ENCODE peak calls at places on chromosomes 13 and 19, in seven cellular contexts. K, Y, D, S, P, L and W are unnamed samples.
A peak's percentile ranks its signal among the peaks of the same experiment; 100 is the strongest.

GRCh38 chr13:65926750-65927171 is 1303.4 kb downstream of the PCDH9 start:
- DNase-seq in K (no peak), Y (peak; percentile 60), D (no peak), S (peak; percentile 12), P (no peak), L (peak; percentile 11), W (no peak)

GRCh38 chr13:67183151-67183550 is 47.0 kb downstream of the PCDH9 start:
- DNase-seq in K (no peak), Y (no peak), D (no peak), S (no peak), P (no peak), L (no peak), W (no peak)

GRCh38 chr19:47266401-47266885 is 8.2 kb upstream of the INAFM1 start:
- DNase-seq in K (no peak), Y (no peak), D (no peak), S (no peak), P (no peak), L (no peak), W (no peak)

GRCh38 chr19:4609878-4610511 is 29.3 kb upstream of the TNFAIP8L1 start:
- DNase-seq in K (no peak), Y (peak; percentile 51), D (no peak), S (no peak), P (no peak), L (peak; percentile 18), W (no peak)

GRCh38 chr19:41352609-41353465 is 885 bp downstream of the TGFB1 start:
- DNase-seq in K (peak; percentile 65), Y (peak; percentile 65), D (no peak), S (peak; percentile 78), P (peak; percentile 56), L (peak; percentile 63), W (no peak)

GRCh38 chr13:90686438-90686837 is 661.0 kb upstream of the MIR17HG start:
- DNase-seq in K (no peak), Y (no peak), D (no peak), S (peak; percentile 1), P (peak; percentile 88), L (peak; percentile 4), W (no peak)

GRCh38 chr19:30219682-30220081 is 152.5 kb upstream of the ZNF536 start:
- DNase-seq in K (no peak), Y (no peak), D (no peak), S (no peak), P (no peak), L (no peak), W (no peak)

GRCh38 chr13:62113145-62113544 is 697.5 kb upstream of the PCDH20 start:
- DNase-seq in K (no peak), Y (no peak), D (no peak), S (no peak), P (no peak), L (no peak), W (no peak)

GRCh38 chr19:610801-611505 is 21.3 kb downstream of the HCN2 start:
- DNase-seq in K (no peak), Y (peak; percentile 35), D (no peak), S (peak; percentile 58), P (peak; percentile 83), L (peak; percentile 66), W (peak; percentile 70)

GRCh38 chr19:658916-659839 is 3.8 kb downstream of the RNF126 start:
- DNase-seq in K (peak; percentile 32), Y (peak; percentile 37), D (no peak), S (no peak), P (peak; percentile 78), L (no peak), W (no peak)

GRCh38 chr19:12774588-12775555 is at the start of gene HOOK2:
- DNase-seq in K (no peak), Y (peak; percentile 100), D (no peak), S (no peak), P (no peak), L (peak; percentile 58), W (no peak)

GRCh38 chr19:43731854-43732253 is 16.0 kb downstream of the IRGC start:
- DNase-seq in K (no peak), Y (no peak), D (no peak), S (no peak), P (no peak), L (no peak), W (no peak)

GRCh38 chr13:107099661-107100060 is 531.7 kb upstream of the ARGLU1 start:
- DNase-seq in K (no peak), Y (no peak), D (no peak), S (no peak), P (peak; percentile 2), L (no peak), W (no peak)

GRCh38 chr13:45781553-45782326 is 69.8 kb downstream of the SIAH3 start:
- DNase-seq in K (no peak), Y (peak; percentile 73), D (no peak), S (no peak), P (no peak), L (peak; percentile 80), W (peak; percentile 76)

GRCh38 chr13:83498486-83499190 is 383.6 kb downstream of the SLITRK1 start:
- DNase-seq in K (no peak), Y (no peak), D (no peak), S (peak; percentile 64), P (peak; percentile 36), L (no peak), W (no peak)

GRCh38 chr19:3398114-3398899 is 31.9 kb downstream of the NFIC start:
- DNase-seq in K (no peak), Y (peak; percentile 90), D (no peak), S (no peak), P (no peak), L (peak; percentile 82), W (no peak)

GRCh38 chr13:50310734-50311133 is 295.5 kb downstream of the KCNRG start:
- DNase-seq in K (no peak), Y (no peak), D (no peak), S (no peak), P (no peak), L (no peak), W (no peak)

GRCh38 chr13:114124921-114125320 is 7.5 kb downstream of the RASA3 start:
- DNase-seq in K (peak; percentile 44), Y (no peak), D (no peak), S (no peak), P (peak; percentile 88), L (no peak), W (no peak)

GRCh38 chr19:33780746-33781145 is 15.9 kb upstream of the KCTD15 start:
- DNase-seq in K (no peak), Y (no peak), D (no peak), S (no peak), P (no peak), L (no peak), W (no peak)

GRCh38 chr19:32675720-32676185 is at the start of gene RGS9BP:
- DNase-seq in K (peak; percentile 16), Y (peak; percentile 75), D (no peak), S (peak; percentile 88), P (peak; percentile 68), L (peak; percentile 85), W (no peak)

GRCh38 chr19:38640368-38640767 is 7.1 kb upstream of the ACTN4 start:
- DNase-seq in K (no peak), Y (no peak), D (no peak), S (no peak), P (no peak), L (peak; percentile 66), W (no peak)

GRCh38 chr13:103931885-103932284 is 865.7 kb upstream of the SLC10A2 start:
- DNase-seq in K (no peak), Y (no peak), D (no peak), S (no peak), P (no peak), L (no peak), W (no peak)

GRCh38 chr19:17687857-17688784 is at the start of gene UNC13A:
- DNase-seq in K (peak; percentile 15), Y (peak; percentile 63), D (no peak), S (peak; percentile 39), P (peak; percentile 17), L (peak; percentile 40), W (no peak)

DNA sequence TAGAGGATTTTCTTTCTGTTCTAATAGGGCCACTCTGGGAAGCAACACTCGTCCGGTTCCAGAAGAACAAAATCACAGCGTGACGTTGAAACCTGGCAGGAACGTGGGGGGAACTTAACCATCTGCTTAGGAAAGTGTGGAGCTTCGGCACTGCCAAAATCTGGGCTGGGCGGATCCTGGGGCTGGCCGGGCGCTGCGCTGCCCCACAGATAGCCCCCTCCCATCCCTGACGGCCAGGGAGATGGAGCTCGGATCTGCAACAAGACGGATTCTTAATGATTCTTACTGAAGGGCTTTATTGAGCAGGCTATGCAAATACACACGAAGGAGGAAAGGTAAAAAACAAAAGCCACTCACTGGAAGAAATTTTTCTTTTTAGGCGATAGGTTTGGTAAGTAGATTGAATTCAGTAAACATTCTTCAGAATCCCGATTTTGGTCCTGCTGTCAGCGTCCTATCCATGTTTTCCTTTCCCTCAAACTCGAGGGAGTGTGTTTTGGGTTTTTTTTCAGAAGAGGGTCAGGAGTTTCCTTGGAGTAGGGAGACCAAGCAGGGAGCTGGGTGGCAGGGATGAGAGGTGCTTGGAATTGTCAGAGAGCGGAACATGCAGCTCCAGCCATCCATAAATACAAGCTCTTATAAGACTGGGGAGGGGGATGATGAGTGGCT is 1.4 kb upstream of the PCDH8 start:
- DNase-seq in K (no peak), Y (no peak), D (no peak), S (no peak), P (no peak), L (no peak), W (no peak)
- H3K4me3 ChIP-seq in K (no peak overlapping the region), Y (no peak overlapping the region), D (no peak overlapping the region), S (no peak overlapping the region), P (no peak overlapping the region), L (no peak overlapping the region), W (no peak overlapping the region)

GRCh38 chr19:10915511-10916091 is 12.8 kb downstream of the YIPF2 start:
- DNase-seq in K (no peak), Y (no peak), D (peak; percentile 93), S (no peak), P (peak; percentile 87), L (no peak), W (no peak)
- TF ChIP-seq CTCF in K (no peak), Y (no peak), D (peak; percentile 54), S (no peak), P (peak; percentile 22), L (no peak), W (no peak)

DNA sequence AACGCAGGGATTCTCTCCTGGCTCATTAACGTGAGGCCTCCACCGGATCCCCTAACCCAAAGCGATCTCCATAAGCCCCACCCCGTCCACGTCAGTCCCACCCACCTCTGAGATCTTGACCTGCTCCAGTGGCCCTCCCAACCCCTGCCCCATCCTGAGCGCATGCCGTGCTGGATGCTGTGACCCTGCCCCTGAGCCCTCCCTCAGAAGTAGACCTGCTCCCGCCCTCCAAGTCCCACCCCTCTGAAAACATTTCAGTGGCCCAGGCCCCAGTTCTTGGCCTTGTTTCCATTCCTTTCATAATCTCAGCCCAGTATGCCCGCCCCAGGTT is 19.9 kb downstream of the LMTK3 start:
- DNase-seq in K (no peak), Y (no peak), D (no peak), S (no peak), P (no peak), L (no peak), W (no peak)
- H3K4me3 ChIP-seq in K (no peak overlapping the region), Y (no peak overlapping the region), D (no peak overlapping the region), S (no peak overlapping the region), P (no peak overlapping the region), L (no peak overlapping the region), W (no peak overlapping the region)

GRCh38 chr13:64819081-64819480 is 2411.1 kb downstream of the PCDH9 start:
- DNase-seq in K (no peak), Y (no peak), D (no peak), S (no peak), P (peak; percentile 14), L (no peak), W (no peak)
- TF ChIP-seq CTCF in K (no peak), Y (no peak), D (no peak), S (no peak), P (no peak), L (no peak), W (no peak)

GRCh38 chr13:111198979-111199378 is 83.9 kb downstream of the ARHGEF7 start:
- DNase-seq in K (no peak), Y (no peak), D (no peak), S (no peak), P (no peak), L (no peak), W (no peak)
- H3K4me3 ChIP-seq in K (no peak overlapping the region), Y (no peak overlapping the region), D (no peak overlapping the region), S (no peak overlapping the region), P (no peak overlapping the region), L (no peak overlapping the region), W (no peak overlapping the region)